ENCODE peak calls at places on chromosomes 5 and 9, in six cellular contexts. B, V, C, P, U and M are unnamed samples.

GRCh38 chr9:23683021-23683431 is 143.0 kb downstream of the ELAVL2 start:
- DNase-seq in B (no peak), V (peak), C (peak), P (no peak), U (no peak), M (no peak)

GRCh38 chr9:85569988-85570387 is 171.8 kb downstream of the AGTPBP1 start:
- DNase-seq in B (peak), V (no peak), C (no peak), P (no peak), U (no peak), M (peak)

GRCh38 chr5:8842906-8843590 is 702.8 kb downstream of the SEMA5A start:
- DNase-seq in B (peak), V (no peak), C (no peak), P (no peak), U (no peak), M (peak)

GRCh38 chr5:33074548-33074947 is 363.4 kb downstream of the NPR3 start:
- DNase-seq in B (peak), V (no peak), C (no peak), P (no peak), U (no peak), M (peak)

GRCh38 chr9:126705767-126706697 is 92.3 kb downstream of the LMX1B start:
- DNase-seq in B (peak), V (peak), C (peak), P (peak), U (peak), M (peak)

GRCh38 chr9:36470891-36471290 is 70.8 kb upstream of the RNF38 start:
- DNase-seq in B (peak), V (no peak), C (no peak), P (peak), U (peak), M (peak)

GRCh38 chr5:19739691-19740090 is 248.3 kb downstream of the CDH18 start:
- DNase-seq in B (no peak), V (peak), C (no peak), P (no peak), U (no peak), M (no peak)

GRCh38 chr9:114319147-114319546 is 3.8 kb upstream of the ORM1 start:
- DNase-seq in B (no peak), V (no peak), C (peak), P (no peak), U (no peak), M (no peak)

GRCh38 chr9:24479266-24479665 is 66.4 kb downstream of the IZUMO3 start:
- DNase-seq in B (no peak), V (no peak), C (no peak), P (no peak), U (no peak), M (no peak)

GRCh38 chr9:127918201-127919107 is 1.6 kb upstream of the ST6GALNAC4 start:
- DNase-seq in B (peak), V (no peak), C (peak), P (no peak), U (no peak), M (peak)

GRCh38 chr5:34657550-34657921 is 1.4 kb downstream of the RAI14 start:
- DNase-seq in B (peak), V (no peak), C (peak), P (no peak), U (no peak), M (no peak)

GRCh38 chr5:169547508-169547907 is 36.1 kb upstream of the SPDL1 start:
- DNase-seq in B (peak), V (no peak), C (no peak), P (no peak), U (no peak), M (no peak)

GRCh38 chr9:127422133-127422782 is 1.9 kb upstream of the ZNF79 start:
- DNase-seq in B (no peak), V (no peak), C (no peak), P (no peak), U (no peak), M (no peak)

GRCh38 chr5:181173420-181174342 is 26.3 kb downstream of the OR2V2 start:
- DNase-seq in B (peak), V (no peak), C (peak), P (peak), U (peak), M (peak)

GRCh38 chr5:91302335-91302734 is 80.8 kb downstream of the ARRDC3 start:
- DNase-seq in B (peak), V (no peak), C (peak), P (no peak), U (no peak), M (no peak)

GRCh38 chr9:69936427-69936826 is 107.2 kb upstream of the MAMDC2 start:
- DNase-seq in B (peak), V (no peak), C (no peak), P (no peak), U (no peak), M (peak)

GRCh38 chr5:106269252-106269843 is 1401.4 kb downstream of the EFNA5 start:
- DNase-seq in B (peak), V (no peak), C (no peak), P (no peak), U (no peak), M (no peak)

GRCh38 chr9:20570756-20571155 is 51.5 kb downstream of the MLLT3 start:
- DNase-seq in B (peak), V (no peak), C (no peak), P (no peak), U (no peak), M (peak)

GRCh38 chr5:135435467-135436330 is 11.4 kb downstream of the DCANP1 start:
- DNase-seq in B (no peak), V (no peak), C (no peak), P (no peak), U (no peak), M (peak)

GRCh38 chr5:147882586-147883313 is 4.2 kb downstream of the SCGB3A2 start:
- DNase-seq in B (no peak), V (no peak), C (no peak), P (no peak), U (no peak), M (no peak)

GRCh38 chr5:82595083-82595482 is 316.9 kb upstream of the RPS23 start:
- DNase-seq in B (no peak), V (no peak), C (no peak), P (no peak), U (no peak), M (no peak)

GRCh38 chr5:41728281-41728680 is 141.9 kb downstream of the OXCT1 start:
- DNase-seq in B (no peak), V (no peak), C (no peak), P (no peak), U (no peak), M (no peak)

GRCh38 chr5:73494716-73495115 is 3.5 kb upstream of the BTF3 start:
- DNase-seq in B (no peak), V (no peak), C (no peak), P (no peak), U (no peak), M (no peak)

GRCh38 chr9:92749934-92750315 is 14.7 kb downstream of the BICD2 start:
- DNase-seq in B (no peak), V (no peak), C (no peak), P (no peak), U (no peak), M (peak)

GRCh38 chr9:38724749-38725148 is 4.8 kb upstream of the FAM240B start:
- DNase-seq in B (no peak), V (no peak), C (no peak), P (no peak), U (no peak), M (no peak)

GRCh38 chr5:1521671-1522600 is 1.8 kb downstream of the LPCAT1 start:
- DNase-seq in B (peak), V (no peak), C (peak), P (peak), U (no peak), M (peak)

GRCh38 chr5:123673107-123673506 is 161.1 kb downstream of the CSNK1G3 start:
- DNase-seq in B (peak), V (peak), C (no peak), P (no peak), U (no peak), M (no peak)

GRCh38 chr5:123094227-123094918 is 5.3 kb downstream of the PRDM6 start:
- DNase-seq in B (no peak), V (no peak), C (no peak), P (no peak), U (no peak), M (peak)

GRCh38 chr5:152701305-152701704 is 296.2 kb upstream of the NMUR2 start:
- DNase-seq in B (no peak), V (no peak), C (no peak), P (no peak), U (no peak), M (no peak)

GRCh38 chr9:25562101-25562500 is 116.1 kb downstream of the TUSC1 start:
- DNase-seq in B (no peak), V (no peak), C (no peak), P (no peak), U (no peak), M (no peak)

GRCh38 chr5:135576075-135576599 is 2.7 kb downstream of the CXCL14 start:
- DNase-seq in B (peak), V (no peak), C (no peak), P (no peak), U (no peak), M (peak)

GRCh38 chr5:96079075-96079474 is 117.4 kb upstream of the ELL2 start:
- DNase-seq in B (peak), V (no peak), C (no peak), P (no peak), U (peak), M (peak)

GRCh38 chr5:173342813-173343435 is 14.7 kb upstream of the STC2 start:
- DNase-seq in B (no peak), V (no peak), C (no peak), P (no peak), U (no peak), M (no peak)